ENCODE peak calls at places on chromosomes 16 and 17, in five cellular contexts. A, O, H, Z and S are unnamed samples.
A peak's percentile ranks its signal among the peaks of the same experiment; 100 is the strongest.

GRCh38 chr17:79923974-79924638 is 84.9 kb upstream of the CBX4 start:
- DNase-seq in A (peak; percentile 43), Z (no peak), H (peak; percentile 83), O (no peak), S (no peak)

GRCh38 chr17:5209396-5209795 is 17.7 kb upstream of the ZNF594 start:
- DNase-seq in A (no peak), Z (no peak), H (no peak), O (no peak), S (no peak)

GRCh38 chr16:85449195-85449884 is 163.8 kb upstream of the GSE1 start:
- DNase-seq in O (no peak), A (no peak), Z (no peak), H (no peak), S (no peak)

GRCh38 chr17:17492085-17492484 is 4.1 kb downstream of the RASD1 start:
- DNase-seq in H (no peak), A (no peak), Z (no peak), O (no peak), S (no peak)

GRCh38 chr16:57192720-57193486 is 6.8 kb downstream of the RSPRY1 start:
- DNase-seq in O (no peak), Z (no peak), A (no peak), H (no peak), S (no peak)

GRCh38 chr16:69831212-69832123 is 69.3 kb downstream of the WWP2 start:
- DNase-seq in O (no peak), H (no peak), Z (no peak), A (no peak), S (no peak)

GRCh38 chr17:79655672-79656290 is 44.9 kb upstream of the RBFOX3 start:
- DNase-seq in O (no peak), H (no peak), Z (no peak), A (no peak), S (no peak)

GRCh38 chr16:52552643-52553042 is 5.7 kb upstream of the TOX3 start:
- DNase-seq in A (no peak), O (no peak), Z (no peak), H (no peak), S (peak; percentile 79)

GRCh38 chr16:72646615-72647014 is 401.3 kb downstream of the ZFHX3 start:
- DNase-seq in O (no peak), A (no peak), Z (no peak), H (no peak), S (no peak)

GRCh38 chr16:71852146-71852545 is 6.4 kb downstream of the ATXN1L start:
- DNase-seq in H (no peak), Z (no peak), A (no peak), O (no peak), S (no peak)

GRCh38 chr16:79754081-79754872 is 153.7 kb upstream of the MAF start:
- DNase-seq in H (no peak), Z (no peak), A (no peak), O (no peak), S (no peak)

GRCh38 chr17:37048806-37049205 is 100.1 kb downstream of the AATF start:
- DNase-seq in O (no peak), H (no peak), A (no peak), Z (no peak), S (no peak)

GRCh38 chr16:72468582-72468981 is 296.6 kb upstream of the PMFBP1 start:
- DNase-seq in Z (no peak), H (no peak), A (no peak), O (no peak), S (no peak)

GRCh38 chr16:86557587-86557986 is 2.6 kb upstream of the MTHFSD start:
- DNase-seq in O (no peak), H (no peak), A (no peak), Z (no peak), S (no peak)

GRCh38 chr17:77821114-77821513 is 137.4 kb upstream of the TNRC6C start:
- DNase-seq in Z (no peak), O (no peak), H (peak; percentile 61), A (no peak), S (no peak)

GRCh38 chr16:72722552-72722951 is 325.4 kb downstream of the ZFHX3 start:
- DNase-seq in A (no peak), O (no peak), Z (no peak), H (no peak), S (no peak)

GRCh38 chr16:31083081-31083480 is 5.7 kb downstream of the PRSS53 start:
- DNase-seq in H (no peak), Z (no peak), O (no peak), A (no peak), S (no peak)

DNA sequence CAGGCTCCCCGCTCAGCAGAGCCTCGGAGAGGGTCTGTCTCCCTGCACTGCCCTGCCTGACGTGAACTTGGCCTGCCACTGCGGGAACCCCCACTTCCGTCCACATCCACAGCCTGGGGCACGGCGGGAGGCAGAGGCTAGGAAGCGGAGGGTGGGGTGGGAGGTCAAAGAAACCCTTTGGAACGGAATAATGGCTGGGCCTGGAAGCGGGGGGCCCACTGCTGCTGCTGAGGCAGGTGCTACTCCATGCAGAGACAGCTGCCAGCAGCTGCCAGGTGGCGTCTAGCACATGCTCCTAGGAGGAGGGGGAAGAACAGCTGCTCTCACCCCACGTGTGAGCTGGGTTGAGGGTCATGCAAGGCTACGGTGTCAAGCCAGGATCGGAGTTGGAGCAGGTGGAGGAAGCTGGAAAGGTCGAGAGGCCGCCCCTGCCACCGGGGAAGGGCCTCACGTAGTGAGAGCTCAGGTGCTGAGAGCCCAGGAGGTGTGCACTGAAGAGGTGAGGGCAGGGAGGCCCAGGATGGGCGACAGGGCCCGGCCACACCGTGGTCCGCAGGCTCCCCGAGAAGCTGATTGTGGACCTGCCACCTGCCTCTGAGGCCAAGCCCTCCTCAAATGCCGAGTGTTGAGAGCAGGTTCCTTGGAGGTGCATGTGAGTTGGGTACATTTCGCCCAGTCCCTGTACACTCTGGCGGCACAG is 9.8 kb downstream of the FSCN2 start:
- DNase-seq in Z (peak; percentile 11), H (peak; percentile 0), A (peak; percentile 81), O (no peak), S (no peak)
- TF ChIP-seq CTCF in Z (no peak), H (no peak), A (no peak), O (no peak), S (no peak)

DNA sequence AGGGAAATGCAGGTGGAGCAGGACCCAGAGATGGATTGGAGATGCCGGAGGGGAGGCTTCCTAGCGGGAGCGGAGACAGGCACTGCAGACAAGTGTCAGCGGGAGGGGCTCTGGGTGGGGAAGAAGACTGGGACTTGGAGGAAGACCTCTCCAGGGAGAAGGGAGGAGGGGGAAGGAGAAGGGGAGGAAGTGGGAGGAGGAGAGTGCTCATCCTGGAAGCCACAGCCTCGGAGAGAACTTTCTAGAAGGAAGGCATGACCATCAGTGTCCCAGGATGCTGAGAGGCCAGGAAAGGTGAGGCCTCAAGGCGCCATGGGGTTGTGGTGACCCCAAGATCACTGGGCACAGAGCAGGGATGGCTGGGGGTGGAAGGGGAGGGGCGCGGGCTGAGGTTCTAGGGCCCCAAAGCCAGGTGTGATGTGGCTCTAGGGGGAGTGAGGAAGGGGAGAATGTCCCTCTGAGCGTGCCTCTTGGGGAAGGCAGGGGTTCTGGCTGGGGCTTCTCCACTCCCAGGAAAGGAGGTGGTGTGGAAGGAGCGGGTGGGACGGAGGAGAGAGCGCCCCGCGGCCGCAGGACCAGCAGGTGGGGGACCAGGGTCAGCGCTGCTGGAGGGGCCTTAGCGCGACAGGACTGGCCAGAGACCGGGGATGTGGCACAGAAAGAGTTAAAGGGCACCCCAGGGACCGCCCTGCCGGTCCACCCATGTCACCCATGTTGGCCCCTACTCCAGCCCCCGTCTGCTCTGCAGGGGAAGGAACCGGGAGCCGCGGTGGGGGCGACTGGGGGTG is 900 bp upstream of the GCGR start:
- DNase-seq in Z (no peak), H (no peak), O (no peak), A (no peak), S (no peak)
- H3K4me3 ChIP-seq in Z (peak overlapping the region; percentile 49), H (peak overlapping the region; percentile 26), O (no peak overlapping the region), A (no peak overlapping the region), S (no peak overlapping the region)

DNA sequence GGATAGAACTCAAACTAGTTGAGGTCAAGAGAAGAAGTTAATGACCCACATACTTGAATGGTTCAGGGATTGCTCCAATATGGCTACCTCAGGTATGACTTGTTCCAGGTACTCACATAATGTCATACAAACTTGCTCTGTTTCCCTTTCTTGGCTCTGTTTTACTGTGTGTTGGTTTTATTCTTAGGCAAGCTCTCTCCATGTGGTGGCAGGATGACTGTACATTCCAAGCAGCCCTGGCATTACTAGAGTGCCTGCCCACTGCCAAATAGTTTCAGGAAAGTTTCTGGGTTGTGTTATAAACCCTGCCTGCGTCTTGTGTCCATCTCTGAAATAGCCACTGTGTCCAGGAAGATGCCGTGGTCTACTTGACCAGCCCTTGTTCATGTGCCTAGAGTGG is 476.8 kb downstream of the SHISA9 start:
- DNase-seq in A (no peak), H (no peak), Z (no peak), O (no peak), S (no peak)
- TF ChIP-seq CTCF in A (no peak), H (no peak), Z (no peak), O (no peak), S (no peak)

GRCh38 chr17:83080641-83081560 is 1.5 kb downstream of the METRNL start:
- DNase-seq in O (no peak), H (peak; percentile 33), Z (peak; percentile 60), A (peak; percentile 43), S (no peak)
- H3K4me3 ChIP-seq in O (peak overlapping the region; percentile 48), H (peak overlapping the region; percentile 90), Z (peak overlapping the region; percentile 71), A (peak overlapping the region; percentile 71), S (no peak overlapping the region)

GRCh38 chr17:7404737-7405412 is 978 bp upstream of the TMEM256 start:
- DNase-seq in A (peak; percentile 59), O (peak; percentile 45), Z (peak; percentile 70), H (peak; percentile 75), S (no peak)
- TF ChIP-seq CTCF in A (no peak), O (no peak), Z (no peak), H (no peak), S (no peak)

GRCh38 chr16:67163903-67164558 is 514 bp upstream of the HSF4 start:
- DNase-seq in H (no peak), Z (peak; percentile 26), O (no peak), A (no peak), S (no peak)

GRCh38 chr16:67161595-67162058 is 1.9 kb downstream of the FBXL8 start:
- DNase-seq in A (no peak), O (no peak), Z (no peak), H (no peak), S (peak; percentile 69)

GRCh38 chr16:67164599-67165061 is at the start of gene HSF4:
- DNase-seq in A (no peak), Z (peak; percentile 82), O (peak; percentile 61), H (peak; percentile 38), S (no peak)

GRCh38 chr16:67162439-67163163 is 1.9 kb upstream of the HSF4 start:
- DNase-seq in H (no peak), A (no peak), Z (no peak), O (no peak), S (no peak)

DNA sequence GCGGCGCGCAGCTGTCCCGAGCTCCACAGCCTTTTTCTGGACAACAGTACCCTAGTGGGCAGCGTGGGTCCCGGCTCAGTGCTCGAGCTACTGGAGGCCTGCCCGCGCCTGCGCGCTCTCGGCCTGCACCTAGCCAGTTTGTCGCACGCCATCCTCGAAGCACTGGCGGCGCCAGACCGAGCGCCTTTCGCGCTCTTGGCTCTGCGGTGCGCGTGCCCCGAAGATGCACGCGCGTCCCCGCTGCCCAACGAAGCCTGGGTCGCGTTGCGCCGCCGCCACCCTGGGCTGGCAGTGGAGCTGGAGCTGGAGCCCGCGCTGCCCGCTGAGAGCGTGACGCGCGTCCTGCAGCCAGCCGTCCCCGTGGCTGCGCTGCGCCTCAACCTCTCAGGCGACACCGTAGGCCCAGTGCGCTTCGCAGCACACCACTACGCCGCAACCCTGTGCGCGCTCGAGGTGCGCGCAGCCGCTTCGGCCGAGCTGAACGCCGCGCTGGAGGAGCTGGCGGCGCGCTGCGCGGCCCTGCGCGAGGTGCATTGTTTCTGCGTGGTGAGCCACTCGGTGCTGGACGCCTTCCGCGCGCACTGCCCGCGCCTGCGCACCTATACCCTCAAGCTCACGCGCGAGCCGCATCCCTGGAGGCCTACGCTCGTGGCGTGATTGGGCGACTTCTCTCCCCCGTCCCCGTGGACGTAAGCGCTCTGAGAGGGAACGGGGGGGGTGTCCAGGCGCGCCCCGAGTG is 1.2 kb upstream of the HSF4 start:
- DNase-seq in Z (peak; percentile 58), H (peak; percentile 58), A (no peak), O (no peak), S (no peak)
- H3K4me3 ChIP-seq in Z (peak overlapping the region; percentile 76), H (peak overlapping the region; percentile 33), A (no peak overlapping the region), O (no peak overlapping the region), S (no peak overlapping the region)